ENCODE peak calls at places on chromosome 17, in eight cellular contexts. One of them, this sample, is unnamed.

GRCh38 chr17:3754458-3755334 is 31.0 kb downstream of the HASPIN start:
- DNase-seq in thoracic aorta: no peak
- DNase-seq in right cardiac atrium: peak; percentile 56
- DNase-seq in tibial nerve: no peak
- DNase-seq in upper lobe of right lung: peak; percentile 95
- DNase-seq in PC-9: peak; percentile 94
- DNase-seq in neural progenitor cell: peak; percentile 95
- DNase-seq in CD8-positive, alpha-beta memory T cell: peak; percentile 88
- DNase-seq in this sample: peak; percentile 99

GRCh38 chr17:83144421-83145357 is 65.3 kb downstream of the METRNL start:
- DNase-seq in CD8-positive, alpha-beta memory T cell: no peak
- DNase-seq in tibial nerve: peak; percentile 50
- DNase-seq in upper lobe of right lung: no peak
- DNase-seq in thoracic aorta: no peak
- DNase-seq in neural progenitor cell: no peak
- DNase-seq in right cardiac atrium: peak; percentile 84
- DNase-seq in PC-9: no peak
- DNase-seq in this sample: no peak

GRCh38 chr17:32485261-32485955 is 1.4 kb upstream of the CDK5R1 start:
- DNase-seq in neural progenitor cell: no peak
- DNase-seq in right cardiac atrium: peak; percentile 43
- DNase-seq in CD8-positive, alpha-beta memory T cell: no peak
- DNase-seq in thoracic aorta: no peak
- DNase-seq in tibial nerve: no peak
- DNase-seq in PC-9: no peak
- DNase-seq in upper lobe of right lung: peak; percentile 35
- DNase-seq in this sample: no peak

GRCh38 chr17:79168486-79169055 is 93.9 kb downstream of the ENGASE start:
- DNase-seq in thoracic aorta: no peak
- DNase-seq in CD8-positive, alpha-beta memory T cell: no peak
- DNase-seq in neural progenitor cell: no peak
- DNase-seq in right cardiac atrium: no peak
- DNase-seq in upper lobe of right lung: no peak
- DNase-seq in PC-9: no peak
- DNase-seq in tibial nerve: no peak
- DNase-seq in this sample: no peak

GRCh38 chr17:81002409-81003361 is 11.0 kb downstream of the CHMP6 start:
- DNase-seq in PC-9: no peak
- DNase-seq in upper lobe of right lung: peak; percentile 72
- DNase-seq in tibial nerve: peak; percentile 59
- DNase-seq in neural progenitor cell: no peak
- DNase-seq in CD8-positive, alpha-beta memory T cell: no peak
- DNase-seq in right cardiac atrium: peak; percentile 89
- DNase-seq in thoracic aorta: no peak
- DNase-seq in this sample: no peak

GRCh38 chr17:6463616-6464445 is 19.6 kb downstream of the PIMREG start:
- DNase-seq in tibial nerve: no peak
- DNase-seq in right cardiac atrium: no peak
- DNase-seq in thoracic aorta: no peak
- DNase-seq in CD8-positive, alpha-beta memory T cell: no peak
- DNase-seq in PC-9: no peak
- DNase-seq in neural progenitor cell: no peak
- DNase-seq in upper lobe of right lung: no peak
- DNase-seq in this sample: no peak

GRCh38 chr17:8867361-8867981 is at the start of gene PIK3R6:
- DNase-seq in PC-9: no peak
- DNase-seq in upper lobe of right lung: no peak
- DNase-seq in tibial nerve: no peak
- DNase-seq in thoracic aorta: no peak
- DNase-seq in neural progenitor cell: no peak
- DNase-seq in CD8-positive, alpha-beta memory T cell: no peak
- DNase-seq in right cardiac atrium: no peak
- DNase-seq in this sample: no peak

GRCh38 chr17:54451051-54451450 is 449.6 kb upstream of the TOM1L1 start:
- DNase-seq in neural progenitor cell: no peak
- DNase-seq in thoracic aorta: no peak
- DNase-seq in right cardiac atrium: no peak
- DNase-seq in CD8-positive, alpha-beta memory T cell: no peak
- DNase-seq in tibial nerve: no peak
- DNase-seq in PC-9: no peak
- DNase-seq in upper lobe of right lung: no peak
- DNase-seq in this sample: no peak

GRCh38 chr17:2282297-2282873 is 21.2 kb downstream of the SMG6 start:
- DNase-seq in tibial nerve: peak; percentile 39
- DNase-seq in thoracic aorta: no peak
- DNase-seq in right cardiac atrium: no peak
- DNase-seq in upper lobe of right lung: no peak
- DNase-seq in neural progenitor cell: peak; percentile 63
- DNase-seq in PC-9: peak; percentile 56
- DNase-seq in CD8-positive, alpha-beta memory T cell: no peak
- DNase-seq in this sample: no peak

GRCh38 chr17:61235001-61235820 is 164.4 kb upstream of the TBX2 start:
- DNase-seq in tibial nerve: no peak
- DNase-seq in CD8-positive, alpha-beta memory T cell: no peak
- DNase-seq in right cardiac atrium: no peak
- DNase-seq in neural progenitor cell: no peak
- DNase-seq in upper lobe of right lung: no peak
- DNase-seq in thoracic aorta: no peak
- DNase-seq in PC-9: no peak
- DNase-seq in this sample: no peak

DNA sequence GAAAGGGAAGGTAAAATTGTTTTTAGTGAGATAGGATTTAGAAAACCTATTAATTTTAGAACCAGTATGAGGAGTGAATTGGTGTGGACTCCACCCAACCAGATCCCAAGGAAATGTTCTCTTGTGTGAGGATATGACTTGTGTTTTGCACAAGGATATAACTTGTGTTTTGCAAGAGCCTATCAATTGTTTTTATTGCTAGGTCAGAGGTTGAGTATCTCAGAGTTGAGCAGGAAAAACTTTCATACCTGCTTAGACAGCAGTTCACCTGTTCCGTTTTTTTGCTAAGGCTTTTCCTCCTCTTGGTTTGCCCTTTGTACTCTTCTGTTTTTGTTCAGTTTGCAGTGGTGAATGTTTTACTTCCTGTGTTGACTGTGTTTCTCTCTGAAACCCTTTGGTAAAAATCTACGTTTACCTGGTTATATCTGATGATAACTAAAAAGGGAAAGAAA is 5.1 kb downstream of the NBR1 start:
- DNase-seq in CD8-positive, alpha-beta memory T cell: no peak
- DNase-seq in thoracic aorta: no peak
- DNase-seq in tibial nerve: no peak
- DNase-seq in neural progenitor cell: no peak
- DNase-seq in PC-9: no peak
- DNase-seq in right cardiac atrium: no peak
- DNase-seq in upper lobe of right lung: no peak
- DNase-seq in this sample: no peak
- H3K9me3 ChIP-seq in CD8-positive, alpha-beta memory T cell: no peaks in the 10 kb centered on the region
- H3K9me3 ChIP-seq in thoracic aorta: no peaks in the 10 kb centered on the region
- H3K9me3 ChIP-seq in tibial nerve: no peaks in the 10 kb centered on the region
- H3K9me3 ChIP-seq in neural progenitor cell: no peaks in the 10 kb centered on the region
- H3K9me3 ChIP-seq in PC-9: no peaks in the 10 kb centered on the region
- H3K9me3 ChIP-seq in right cardiac atrium: no peaks in the 10 kb centered on the region
- H3K9me3 ChIP-seq in upper lobe of right lung: no peaks in the 10 kb centered on the region
- H3K9me3 ChIP-seq in this sample: no peaks in the 10 kb centered on the region

DNA sequence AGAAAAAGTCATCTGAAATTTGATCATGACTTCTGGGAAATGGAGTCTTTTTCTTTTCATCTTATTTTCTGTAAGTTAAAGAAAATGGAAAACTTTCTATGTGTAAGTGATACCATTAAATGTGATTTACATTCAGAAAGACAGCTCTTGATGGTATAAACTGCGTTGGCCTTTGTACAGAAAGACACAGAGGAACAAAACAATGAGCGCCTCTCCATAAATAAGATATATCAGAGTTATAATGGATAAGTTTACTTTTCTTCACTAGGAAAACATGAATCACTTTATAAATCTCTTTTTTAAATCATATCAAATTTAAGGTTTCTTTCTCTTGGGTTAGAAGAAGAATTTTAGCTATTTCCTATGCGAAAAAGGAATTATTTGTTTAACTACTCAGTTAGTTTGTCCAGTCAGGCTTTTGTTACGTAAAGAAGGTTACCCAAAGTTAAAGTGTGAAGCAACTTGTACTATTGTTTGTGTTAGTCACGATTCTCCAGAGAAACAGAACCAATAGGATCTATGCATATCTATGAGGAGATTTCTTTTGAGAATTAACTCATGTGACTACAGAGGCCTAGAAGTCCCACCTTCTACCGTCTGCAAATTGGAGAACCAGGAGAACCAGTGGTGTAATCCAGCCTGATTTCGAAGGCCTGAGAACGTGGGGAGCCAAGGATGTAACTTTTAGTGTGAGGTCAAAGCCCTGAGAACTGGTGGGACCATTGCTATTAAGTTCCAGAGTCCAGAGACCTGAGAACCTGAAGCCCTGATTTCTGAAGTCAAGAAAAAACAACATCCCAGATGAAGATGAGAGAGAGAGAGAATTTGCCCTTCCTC is 295.4 kb upstream of the KCNJ16 start:
- DNase-seq in neural progenitor cell: no peak
- DNase-seq in thoracic aorta: no peak
- DNase-seq in upper lobe of right lung: no peak
- DNase-seq in tibial nerve: no peak
- DNase-seq in CD8-positive, alpha-beta memory T cell: no peak
- DNase-seq in PC-9: peak; percentile 82
- DNase-seq in right cardiac atrium: no peak
- DNase-seq in this sample: no peak
- H3K9me3 ChIP-seq in neural progenitor cell: no peaks in the 10 kb centered on the region
- H3K9me3 ChIP-seq in thoracic aorta: no peaks in the 10 kb centered on the region
- H3K9me3 ChIP-seq in upper lobe of right lung: no peaks in the 10 kb centered on the region
- H3K9me3 ChIP-seq in tibial nerve: no peaks in the 10 kb centered on the region
- H3K9me3 ChIP-seq in CD8-positive, alpha-beta memory T cell: no peaks in the 10 kb centered on the region
- H3K9me3 ChIP-seq in PC-9: peaks cover 27% of the 10 kb centered on the region
- H3K9me3 ChIP-seq in right cardiac atrium: no peaks in the 10 kb centered on the region
- H3K9me3 ChIP-seq in this sample: no peaks in the 10 kb centered on the region

GRCh38 chr17:70011750-70012149 is 63.3 kb upstream of the KCNJ16 start:
- DNase-seq in right cardiac atrium: no peak
- DNase-seq in thoracic aorta: no peak
- DNase-seq in CD8-positive, alpha-beta memory T cell: no peak
- DNase-seq in PC-9: no peak
- DNase-seq in tibial nerve: no peak
- DNase-seq in neural progenitor cell: no peak
- DNase-seq in upper lobe of right lung: no peak
- DNase-seq in this sample: no peak

GRCh38 chr17:70017941-70018340 is 57.1 kb upstream of the KCNJ16 start:
- DNase-seq in upper lobe of right lung: no peak
- DNase-seq in right cardiac atrium: no peak
- DNase-seq in neural progenitor cell: no peak
- DNase-seq in CD8-positive, alpha-beta memory T cell: no peak
- DNase-seq in thoracic aorta: no peak
- DNase-seq in tibial nerve: no peak
- DNase-seq in PC-9: no peak
- DNase-seq in this sample: no peak

GRCh38 chr17:70017112-70017511 is 57.9 kb upstream of the KCNJ16 start:
- DNase-seq in thoracic aorta: no peak
- DNase-seq in CD8-positive, alpha-beta memory T cell: no peak
- DNase-seq in neural progenitor cell: no peak
- DNase-seq in tibial nerve: no peak
- DNase-seq in upper lobe of right lung: no peak
- DNase-seq in right cardiac atrium: no peak
- DNase-seq in PC-9: no peak
- DNase-seq in this sample: no peak

GRCh38 chr17:70013911-70014310 is 61.1 kb upstream of the KCNJ16 start:
- DNase-seq in thoracic aorta: no peak
- DNase-seq in CD8-positive, alpha-beta memory T cell: no peak
- DNase-seq in PC-9: no peak
- DNase-seq in right cardiac atrium: no peak
- DNase-seq in neural progenitor cell: no peak
- DNase-seq in tibial nerve: no peak
- DNase-seq in upper lobe of right lung: no peak
- DNase-seq in this sample: no peak
- H3K9me3 ChIP-seq in thoracic aorta: no peaks in the 10 kb centered on the region
- H3K9me3 ChIP-seq in CD8-positive, alpha-beta memory T cell: no peaks in the 10 kb centered on the region
- H3K9me3 ChIP-seq in PC-9: no peaks in the 10 kb centered on the region
- H3K9me3 ChIP-seq in right cardiac atrium: no peaks in the 10 kb centered on the region
- H3K9me3 ChIP-seq in neural progenitor cell: no peaks in the 10 kb centered on the region
- H3K9me3 ChIP-seq in tibial nerve: no peaks in the 10 kb centered on the region
- H3K9me3 ChIP-seq in upper lobe of right lung: no peaks in the 10 kb centered on the region
- H3K9me3 ChIP-seq in this sample: no peaks in the 10 kb centered on the region

DNA sequence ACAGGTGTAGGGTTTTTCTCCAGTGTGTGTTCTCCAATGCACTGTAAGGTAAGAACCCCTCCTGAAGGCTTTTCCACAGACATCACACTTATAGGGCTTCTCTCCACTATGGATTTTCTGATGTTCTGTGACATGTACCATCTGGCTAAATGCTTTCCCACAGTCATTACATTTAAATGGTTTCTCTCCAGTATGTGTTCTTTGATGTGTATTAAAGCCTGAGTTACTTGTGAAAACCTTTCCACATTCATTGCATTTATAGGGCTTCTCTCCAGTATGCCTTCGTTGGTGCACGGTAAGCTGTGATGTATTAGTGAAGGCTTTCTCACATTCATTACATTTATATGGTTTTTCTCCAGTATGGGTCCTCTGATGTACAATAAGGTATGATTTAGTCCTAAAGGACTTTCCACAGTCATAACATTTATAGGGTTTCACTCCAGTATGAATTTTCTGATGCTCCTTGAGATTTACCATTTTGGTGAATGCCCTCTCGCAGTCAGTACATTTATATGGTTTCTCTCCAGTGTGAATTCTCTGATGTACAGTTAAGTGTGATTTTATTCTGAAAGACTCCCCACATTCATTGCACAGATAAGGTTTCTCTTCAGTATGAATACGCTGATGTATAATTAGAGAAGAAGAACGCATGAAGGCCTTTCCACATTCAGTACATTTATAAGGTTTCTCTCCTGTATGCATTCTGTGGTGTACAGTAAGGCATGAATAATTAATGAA is 30.9 kb downstream of the ZNF624 start:
- DNase-seq in upper lobe of right lung: no peak
- DNase-seq in CD8-positive, alpha-beta memory T cell: no peak
- DNase-seq in thoracic aorta: no peak
- DNase-seq in right cardiac atrium: no peak
- DNase-seq in tibial nerve: no peak
- DNase-seq in neural progenitor cell: no peak
- DNase-seq in PC-9: no peak
- DNase-seq in this sample: no peak
- H3K9me3 ChIP-seq in upper lobe of right lung: peaks cover 74% of the 10 kb centered on the region
- H3K9me3 ChIP-seq in CD8-positive, alpha-beta memory T cell: peaks cover 37% of the 10 kb centered on the region
- H3K9me3 ChIP-seq in thoracic aorta: peaks cover 89% of the 10 kb centered on the region
- H3K9me3 ChIP-seq in right cardiac atrium: peaks cover 1% of the 10 kb centered on the region
- H3K9me3 ChIP-seq in tibial nerve: peaks cover 23% of the 10 kb centered on the region
- H3K9me3 ChIP-seq in neural progenitor cell: peaks cover 48% of the 10 kb centered on the region
- H3K9me3 ChIP-seq in PC-9: peaks cover 45% of the 10 kb centered on the region
- H3K9me3 ChIP-seq in this sample: peaks cover 12% of the 10 kb centered on the region

GRCh38 chr17:50263293-50264262 is 10.7 kb upstream of the TMEM92 start:
- DNase-seq in PC-9: peak; percentile 21
- DNase-seq in thoracic aorta: no peak
- DNase-seq in upper lobe of right lung: peak; percentile 40
- DNase-seq in tibial nerve: no peak
- DNase-seq in neural progenitor cell: no peak
- DNase-seq in right cardiac atrium: no peak
- DNase-seq in CD8-positive, alpha-beta memory T cell: no peak
- DNase-seq in this sample: no peak
- H3K9me3 ChIP-seq in PC-9: no peaks in the 10 kb centered on the region
- H3K9me3 ChIP-seq in thoracic aorta: no peaks in the 10 kb centered on the region
- H3K9me3 ChIP-seq in upper lobe of right lung: no peaks in the 10 kb centered on the region
- H3K9me3 ChIP-seq in tibial nerve: no peaks in the 10 kb centered on the region
- H3K9me3 ChIP-seq in neural progenitor cell: no peaks in the 10 kb centered on the region
- H3K9me3 ChIP-seq in right cardiac atrium: no peaks in the 10 kb centered on the region
- H3K9me3 ChIP-seq in CD8-positive, alpha-beta memory T cell: no peaks in the 10 kb centered on the region
- H3K9me3 ChIP-seq in this sample: no peaks in the 10 kb centered on the region

GRCh38 chr17:19621697-19622096 is 26.9 kb upstream of the ALDH3A2 start:
- DNase-seq in upper lobe of right lung: no peak
- DNase-seq in right cardiac atrium: no peak
- DNase-seq in thoracic aorta: no peak
- DNase-seq in PC-9: no peak
- DNase-seq in tibial nerve: no peak
- DNase-seq in neural progenitor cell: no peak
- DNase-seq in CD8-positive, alpha-beta memory T cell: no peak
- DNase-seq in this sample: no peak
- H3K9me3 ChIP-seq in upper lobe of right lung: peaks cover 33% of the 10 kb centered on the region
- H3K9me3 ChIP-seq in right cardiac atrium: peaks cover 4% of the 10 kb centered on the region
- H3K9me3 ChIP-seq in thoracic aorta: peaks cover 32% of the 10 kb centered on the region
- H3K9me3 ChIP-seq in PC-9: peaks cover 41% of the 10 kb centered on the region
- H3K9me3 ChIP-seq in tibial nerve: no peaks in the 10 kb centered on the region
- H3K9me3 ChIP-seq in neural progenitor cell: peaks cover 9% of the 10 kb centered on the region
- H3K9me3 ChIP-seq in CD8-positive, alpha-beta memory T cell: peaks cover 8% of the 10 kb centered on the region
- H3K9me3 ChIP-seq in this sample: peaks cover 7% of the 10 kb centered on the region

This sample was measured in keratinocyte.